ENCODE peak calls at places on chromosome 7, in four cellular contexts. J is H1, N is K562, A is GM12878. Q is an unnamed sample.

GRCh38 chr7:81919494-81919893 is 149.6 kb upstream of the HGF start:
- DNase-seq in J (no peak), N (no peak), A (no peak), Q (no peak)

GRCh38 chr7:142405122-142405765 is 147.4 kb upstream of the PRSS58 start:
- DNase-seq in J (no peak), N (no peak), A (no peak), Q (no peak)

GRCh38 chr7:99419323-99420021 is 10.7 kb downstream of the BUD31 start:
- DNase-seq in J (no peak), N (peak), A (no peak), Q (no peak)

GRCh38 chr7:25519962-25520562 is 291.8 kb upstream of the NPVF start:
- DNase-seq in J (no peak), N (no peak), A (no peak), Q (no peak)

GRCh38 chr7:4270941-4271715 is 411.0 kb upstream of the FOXK1 start:
- DNase-seq in J (peak), N (no peak), A (no peak), Q (no peak)

GRCh38 chr7:134298902-134299683 is 17.6 kb downstream of the SLC35B4 start:
- DNase-seq in J (no peak), N (no peak), A (no peak), Q (no peak)

GRCh38 chr7:116138202-116138801 is 72.0 kb upstream of the TES start:
- DNase-seq in J (no peak), N (peak), A (no peak), Q (peak)

GRCh38 chr7:3805151-3805550 is 504.1 kb downstream of the SDK1 start:
- DNase-seq in J (no peak), N (no peak), A (no peak), Q (no peak)

GRCh38 chr7:41943098-41943577 is 240.2 kb upstream of the INHBA start:
- DNase-seq in J (peak), N (peak), A (peak), Q (peak)

GRCh38 chr7:41940760-41941343 is 238.0 kb upstream of the INHBA start:
- DNase-seq in J (peak), N (peak), A (peak), Q (peak)

GRCh38 chr7:41938371-41938770 is 235.5 kb upstream of the INHBA start:
- DNase-seq in J (no peak), N (no peak), A (no peak), Q (no peak)

GRCh38 chr7:41942468-41943097 is 239.7 kb upstream of the INHBA start:
- DNase-seq in J (no peak), N (no peak), A (no peak), Q (peak)
- TF ChIP-seq CBX5 in J (no peak), N (no peak), A (no peak), Q (peak)

GRCh38 chr7:29422829-29423228 is 140.8 kb upstream of the PRR15 start:
- DNase-seq in J (no peak), N (no peak), A (no peak), Q (no peak)

GRCh38 chr7:29426587-29426986 is 137.0 kb upstream of the PRR15 start:
- DNase-seq in J (no peak), N (no peak), A (no peak), Q (no peak)

GRCh38 chr7:29424295-29424983 is 139.2 kb upstream of the PRR15 start:
- DNase-seq in J (no peak), N (no peak), A (no peak), Q (no peak)

GRCh38 chr7:29421010-29421956 is 142.4 kb upstream of the PRR15 start:
- DNase-seq in J (no peak), N (no peak), A (no peak), Q (no peak)

GRCh38 chr7:29424984-29425309 is 138.7 kb upstream of the PRR15 start:
- DNase-seq in J (no peak), N (no peak), A (no peak), Q (no peak)
- TF ChIP-seq CBX5 in J (no peak), N (no peak), A (no peak), Q (no peak)

GRCh38 chr7:17608114-17608833 is 309.8 kb downstream of the AHR start:
- DNase-seq in J (no peak), N (no peak), A (no peak), Q (no peak)
- TF ChIP-seq CBX5 in J (no peak), N (no peak), A (no peak), Q (no peak)

DNA sequence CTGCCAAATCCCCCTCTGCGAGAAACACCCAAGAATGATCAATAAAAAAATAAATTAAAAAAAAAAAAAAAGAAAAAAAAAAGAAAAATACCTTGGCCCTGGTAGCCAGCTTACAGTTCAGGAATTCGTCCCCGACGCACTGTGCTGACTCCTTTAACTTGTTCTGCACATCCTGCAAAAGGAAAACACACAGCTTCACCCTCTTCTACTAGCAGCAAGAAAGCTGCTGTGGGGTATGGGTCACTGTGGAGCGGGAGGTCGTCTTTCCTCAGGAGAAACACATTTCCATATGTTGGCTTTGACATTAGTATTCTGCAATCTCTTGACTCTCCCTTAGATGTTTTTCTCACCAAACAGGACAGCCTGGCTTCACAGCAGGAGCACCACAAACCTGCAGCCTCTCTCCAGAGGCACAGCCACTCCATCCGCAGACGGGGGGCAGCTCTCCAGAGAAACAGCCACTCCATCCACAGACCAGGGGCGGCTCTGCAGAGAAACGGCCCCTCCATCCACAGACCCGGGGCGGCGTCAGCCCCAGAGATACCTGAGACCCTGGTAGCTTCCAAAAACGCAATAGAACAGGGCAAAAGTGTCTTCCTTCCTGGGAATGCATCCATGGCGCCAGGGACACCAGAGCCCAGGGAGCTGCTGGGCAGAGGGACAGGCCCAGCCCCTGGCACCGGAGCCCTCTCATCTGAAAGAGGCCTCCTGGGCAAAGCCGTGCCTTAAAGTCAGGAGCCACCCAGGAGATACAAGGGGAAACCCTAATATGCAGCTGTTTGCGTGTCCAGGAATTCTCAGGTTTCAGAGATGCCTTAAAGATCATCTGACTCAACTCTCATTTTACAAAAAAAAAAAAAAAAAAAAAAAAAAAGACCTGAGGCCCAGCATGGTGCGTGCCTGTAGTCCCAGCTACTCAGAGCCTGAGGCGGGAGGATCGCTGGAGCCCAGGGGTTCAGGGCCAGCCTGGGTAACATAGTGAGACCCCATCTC is 27.7 kb downstream of the NUDT1 start:
- DNase-seq in J (no peak), N (no peak), A (no peak), Q (peak)
- TF ChIP-seq CBX5 in J (no peak), N (no peak), A (no peak), Q (no peak)

DNA sequence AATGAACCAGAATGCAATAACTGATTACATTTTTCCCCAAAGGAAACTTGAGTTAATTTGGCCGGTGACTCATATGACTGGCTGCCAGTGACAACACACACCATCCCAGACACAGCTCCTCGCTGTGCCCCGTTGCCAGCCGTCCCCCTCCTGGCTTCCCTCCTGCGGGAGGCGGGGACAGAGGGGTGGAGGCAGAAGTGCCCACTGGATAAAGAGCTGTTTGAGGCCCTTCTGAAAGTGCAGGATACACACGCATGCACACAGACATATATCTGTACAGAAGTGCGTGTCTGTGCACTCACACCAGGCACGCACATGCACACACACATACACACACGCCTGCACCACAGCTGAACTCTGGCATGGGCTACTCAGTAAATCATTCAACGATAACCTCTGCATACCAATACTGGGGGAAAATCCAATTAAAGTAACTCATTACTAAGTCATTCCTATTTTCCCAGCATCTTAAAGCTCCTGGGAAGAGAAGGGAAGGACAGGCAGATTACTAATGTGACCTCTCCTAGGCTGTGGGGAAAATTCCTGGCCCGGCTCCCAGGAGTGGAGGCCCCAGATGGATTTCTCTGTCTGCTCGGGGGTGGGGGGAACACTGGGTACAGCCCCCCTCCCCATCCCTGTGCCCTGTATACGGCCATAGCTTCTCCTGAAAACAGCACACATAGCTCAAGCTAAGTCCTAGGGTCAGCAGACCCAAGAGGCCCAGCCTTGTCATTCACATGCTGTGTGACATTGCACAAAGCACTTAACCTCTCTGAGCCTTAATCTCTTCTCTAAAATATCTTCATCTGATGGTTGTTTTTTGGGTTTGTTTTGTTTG is 52.3 kb upstream of the MYL10 start:
- DNase-seq in J (no peak), N (no peak), A (no peak), Q (no peak)
- TF ChIP-seq CBX5 in J (no peak), N (no peak), A (no peak), Q (no peak)

DNA sequence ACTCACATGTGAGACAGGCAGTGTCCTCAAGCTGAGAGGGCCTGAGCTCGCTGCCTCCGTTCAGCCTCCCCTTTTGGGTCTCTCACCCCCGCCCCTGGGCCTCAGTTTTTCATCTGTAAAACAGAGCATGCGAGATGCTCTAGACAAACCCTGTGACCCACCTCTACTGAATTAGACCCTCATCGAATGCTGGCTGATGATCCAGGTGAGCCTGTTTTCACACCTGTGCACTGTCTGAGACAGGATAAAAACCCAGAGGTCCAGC is 102.1 kb downstream of the PDGFA start:
- DNase-seq in J (no peak), N (no peak), A (no peak), Q (no peak)
- TF ChIP-seq CBX5 in J (no peak), N (no peak), A (no peak), Q (no peak)

GRCh38 chr7:106418094-106418493 is 133.3 kb upstream of the NAMPT start:
- DNase-seq in J (no peak), N (no peak), A (no peak), Q (no peak)
- TF ChIP-seq CBX5 in J (no peak), N (no peak), A (no peak), Q (no peak)

Q was measured in HepG2.